ENCODE peak calls at places on chromosomes 5 and 9, in seven cellular contexts. One of them, this sample, is unnamed.

GRCh38 chr9:107755267-107755666 is 265.7 kb upstream of the KLF4 start:
- DNase-seq in HepG2: no peak
- DNase-seq in H9: no peak
- DNase-seq in psoas muscle: no peak
- DNase-seq in mesothelial cell of epicardium: no peak
- DNase-seq in cardiac muscle cell: no peak
- DNase-seq in upper lobe of right lung: no peak
- DNase-seq in this sample: no peak

GRCh38 chr5:32225445-32225844 is 51.3 kb upstream of the GOLPH3 start:
- DNase-seq in HepG2: peak; percentile 38
- DNase-seq in H9: no peak
- DNase-seq in psoas muscle: no peak
- DNase-seq in mesothelial cell of epicardium: no peak
- DNase-seq in cardiac muscle cell: no peak
- DNase-seq in upper lobe of right lung: no peak
- DNase-seq in this sample: no peak

GRCh38 chr5:131720714-131721113 is 76.1 kb downstream of the FNIP1 start:
- DNase-seq in HepG2: no peak
- DNase-seq in H9: no peak
- DNase-seq in psoas muscle: no peak
- DNase-seq in mesothelial cell of epicardium: no peak
- DNase-seq in cardiac muscle cell: no peak
- DNase-seq in upper lobe of right lung: no peak
- DNase-seq in this sample: no peak

GRCh38 chr9:16344343-16344742 is 526.1 kb downstream of the BNC2 start:
- DNase-seq in HepG2: no peak
- DNase-seq in H9: no peak
- DNase-seq in psoas muscle: no peak
- DNase-seq in mesothelial cell of epicardium: no peak
- DNase-seq in cardiac muscle cell: no peak
- DNase-seq in upper lobe of right lung: no peak
- DNase-seq in this sample: no peak

GRCh38 chr9:107447834-107448233 is 41.7 kb downstream of the KLF4 start:
- DNase-seq in HepG2: no peak
- DNase-seq in H9: no peak
- DNase-seq in psoas muscle: no peak
- DNase-seq in mesothelial cell of epicardium: no peak
- DNase-seq in cardiac muscle cell: no peak
- DNase-seq in upper lobe of right lung: no peak
- DNase-seq in this sample: no peak

GRCh38 chr5:36494756-36495637 is 111.4 kb upstream of the SLC1A3 start:
- DNase-seq in HepG2: no peak
- DNase-seq in H9: no peak
- DNase-seq in psoas muscle: no peak
- DNase-seq in mesothelial cell of epicardium: peak; percentile 45
- DNase-seq in cardiac muscle cell: no peak
- DNase-seq in upper lobe of right lung: no peak
- DNase-seq in this sample: no peak

GRCh38 chr5:169131944-169132343 is 169.0 kb downstream of the SLIT3 start:
- DNase-seq in HepG2: no peak
- DNase-seq in H9: no peak
- DNase-seq in psoas muscle: no peak
- DNase-seq in mesothelial cell of epicardium: no peak
- DNase-seq in cardiac muscle cell: peak; percentile 58
- DNase-seq in upper lobe of right lung: no peak
- DNase-seq in this sample: no peak

GRCh38 chr9:94908041-94908563 is 181.6 kb downstream of the AOPEP start:
- DNase-seq in HepG2: no peak
- DNase-seq in H9: no peak
- DNase-seq in psoas muscle: no peak
- DNase-seq in mesothelial cell of epicardium: no peak
- DNase-seq in cardiac muscle cell: no peak
- DNase-seq in upper lobe of right lung: no peak
- DNase-seq in this sample: no peak

GRCh38 chr5:80346055-80346454 is 26.3 kb downstream of the SPZ1 start:
- DNase-seq in HepG2: peak; percentile 44
- DNase-seq in H9: peak; percentile 63
- DNase-seq in psoas muscle: no peak
- DNase-seq in mesothelial cell of epicardium: no peak
- DNase-seq in cardiac muscle cell: peak; percentile 34
- DNase-seq in upper lobe of right lung: no peak
- DNase-seq in this sample: no peak
- TF ChIP-seq CTCF in HepG2: peak; percentile 70
- TF ChIP-seq CTCF in H9: peak; percentile 71
- TF ChIP-seq CTCF in psoas muscle: peak; percentile 6
- TF ChIP-seq CTCF in mesothelial cell of epicardium: no peak
- TF ChIP-seq CTCF in cardiac muscle cell: peak; percentile 35
- TF ChIP-seq CTCF in upper lobe of right lung: peak; percentile 31
- TF ChIP-seq CTCF in this sample: no peak

GRCh38 chr5:16406023-16406422 is 59.6 kb downstream of the ZNF622 start:
- DNase-seq in HepG2: no peak
- DNase-seq in H9: no peak
- DNase-seq in psoas muscle: no peak
- DNase-seq in mesothelial cell of epicardium: no peak
- DNase-seq in cardiac muscle cell: no peak
- DNase-seq in upper lobe of right lung: no peak
- DNase-seq in this sample: no peak
- TF ChIP-seq CTCF in HepG2: no peak
- TF ChIP-seq CTCF in H9: no peak
- TF ChIP-seq CTCF in psoas muscle: no peak
- TF ChIP-seq CTCF in mesothelial cell of epicardium: no peak
- TF ChIP-seq CTCF in cardiac muscle cell: no peak
- TF ChIP-seq CTCF in upper lobe of right lung: no peak
- TF ChIP-seq CTCF in this sample: no peak

GRCh38 chr5:45225571-45226031 is 416.9 kb downstream of the MRPS30 start:
- DNase-seq in HepG2: no peak
- DNase-seq in H9: peak; percentile 47
- DNase-seq in psoas muscle: no peak
- DNase-seq in mesothelial cell of epicardium: no peak
- DNase-seq in cardiac muscle cell: no peak
- DNase-seq in upper lobe of right lung: no peak
- DNase-seq in this sample: no peak
- TF ChIP-seq CTCF in HepG2: no peak
- TF ChIP-seq CTCF in H9: peak; percentile 31
- TF ChIP-seq CTCF in psoas muscle: no peak
- TF ChIP-seq CTCF in mesothelial cell of epicardium: no peak
- TF ChIP-seq CTCF in cardiac muscle cell: no peak
- TF ChIP-seq CTCF in upper lobe of right lung: no peak
- TF ChIP-seq CTCF in this sample: peak; percentile 29

DNA sequence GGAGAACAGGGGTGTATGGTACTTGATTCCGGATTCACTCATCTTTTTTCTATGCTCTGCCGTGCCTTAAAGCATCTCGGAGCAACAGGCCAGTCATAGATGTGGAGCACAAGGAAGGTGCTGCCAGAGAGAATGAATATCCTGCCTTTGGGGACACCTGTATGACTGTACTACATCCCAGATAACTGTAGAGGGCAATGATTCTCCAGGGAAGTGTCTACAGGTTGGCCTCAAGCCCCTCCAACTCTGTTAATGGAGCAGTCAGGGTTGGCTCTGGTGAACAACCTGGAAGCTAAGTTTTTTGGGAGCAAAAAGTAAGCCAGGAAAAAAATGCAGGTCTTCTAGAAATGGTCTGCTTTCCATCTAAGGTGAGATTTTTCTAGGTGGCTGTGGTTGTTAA is 71.0 kb downstream of the NREP start:
- DNase-seq in HepG2: peak; percentile 63
- DNase-seq in H9: peak; percentile 44
- DNase-seq in psoas muscle: no peak
- DNase-seq in mesothelial cell of epicardium: no peak
- DNase-seq in cardiac muscle cell: no peak
- DNase-seq in upper lobe of right lung: no peak
- DNase-seq in this sample: no peak
- TF ChIP-seq CTCF in HepG2: peak; percentile 82
- TF ChIP-seq CTCF in H9: peak; percentile 66
- TF ChIP-seq CTCF in psoas muscle: peak; percentile 16
- TF ChIP-seq CTCF in mesothelial cell of epicardium: no peak
- TF ChIP-seq CTCF in cardiac muscle cell: no peak
- TF ChIP-seq CTCF in upper lobe of right lung: no peak
- TF ChIP-seq CTCF in this sample: no peak

GRCh38 chr9:133955821-133956411 is 36.2 kb downstream of the VAV2 start:
- DNase-seq in HepG2: no peak
- DNase-seq in H9: peak; percentile 74
- DNase-seq in psoas muscle: peak; percentile 52
- DNase-seq in mesothelial cell of epicardium: no peak
- DNase-seq in cardiac muscle cell: peak; percentile 72
- DNase-seq in upper lobe of right lung: no peak
- DNase-seq in this sample: peak; percentile 70
- TF ChIP-seq CTCF in HepG2: no peak
- TF ChIP-seq CTCF in H9: peak; percentile 20
- TF ChIP-seq CTCF in psoas muscle: no peak
- TF ChIP-seq CTCF in mesothelial cell of epicardium: no peak
- TF ChIP-seq CTCF in cardiac muscle cell: peak; percentile 31
- TF ChIP-seq CTCF in upper lobe of right lung: no peak
- TF ChIP-seq CTCF in this sample: no peak

GRCh38 chr9:86262436-86262835 is 3.0 kb upstream of the C9orf153 start:
- DNase-seq in HepG2: no peak
- DNase-seq in H9: no peak
- DNase-seq in psoas muscle: no peak
- DNase-seq in mesothelial cell of epicardium: no peak
- DNase-seq in cardiac muscle cell: no peak
- DNase-seq in upper lobe of right lung: no peak
- DNase-seq in this sample: no peak
- TF ChIP-seq CTCF in HepG2: no peak
- TF ChIP-seq CTCF in H9: no peak
- TF ChIP-seq CTCF in psoas muscle: no peak
- TF ChIP-seq CTCF in mesothelial cell of epicardium: no peak
- TF ChIP-seq CTCF in cardiac muscle cell: no peak
- TF ChIP-seq CTCF in upper lobe of right lung: no peak
- TF ChIP-seq CTCF in this sample: no peak

GRCh38 chr5:123350744-123351143 is 72.5 kb downstream of the CEP120 start:
- DNase-seq in HepG2: no peak
- DNase-seq in H9: no peak
- DNase-seq in psoas muscle: no peak
- DNase-seq in mesothelial cell of epicardium: no peak
- DNase-seq in cardiac muscle cell: no peak
- DNase-seq in upper lobe of right lung: no peak
- DNase-seq in this sample: no peak

GRCh38 chr5:123340928-123341327 is 82.3 kb downstream of the CEP120 start:
- DNase-seq in HepG2: no peak
- DNase-seq in H9: no peak
- DNase-seq in psoas muscle: no peak
- DNase-seq in mesothelial cell of epicardium: no peak
- DNase-seq in cardiac muscle cell: no peak
- DNase-seq in upper lobe of right lung: no peak
- DNase-seq in this sample: no peak

DNA sequence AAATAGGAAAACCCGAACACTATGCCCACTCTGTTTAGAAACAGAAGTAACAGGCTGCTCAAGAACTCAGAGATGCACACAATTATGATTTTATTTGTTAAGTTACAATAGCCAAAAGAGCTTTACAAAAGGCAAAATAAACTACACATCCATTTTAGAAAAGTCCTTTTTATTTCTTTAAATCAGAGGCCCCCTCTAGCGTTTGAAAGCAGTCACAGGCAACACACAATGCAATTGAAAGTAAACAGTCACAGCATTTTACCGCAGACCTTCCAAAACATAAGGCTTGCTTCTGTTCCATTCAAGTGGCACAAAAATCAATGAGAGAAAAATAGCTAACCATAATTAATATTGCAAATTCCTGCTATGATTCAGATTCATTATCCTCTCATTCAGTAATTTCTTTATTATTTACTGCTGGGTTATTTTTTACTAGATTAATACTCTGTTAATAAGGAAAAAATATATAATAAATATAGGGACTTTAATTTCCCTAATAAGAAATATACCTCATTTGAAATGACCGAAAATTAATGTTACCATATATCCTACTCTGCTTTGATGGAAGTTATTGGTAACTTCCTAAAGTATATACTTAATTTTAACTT is 78.3 kb downstream of the CEP120 start:
- DNase-seq in HepG2: peak; percentile 15
- DNase-seq in H9: no peak
- DNase-seq in psoas muscle: no peak
- DNase-seq in mesothelial cell of epicardium: no peak
- DNase-seq in cardiac muscle cell: peak; percentile 57
- DNase-seq in upper lobe of right lung: no peak
- DNase-seq in this sample: no peak
- TF ChIP-seq CTCF in HepG2: peak; percentile 57
- TF ChIP-seq CTCF in H9: peak; percentile 77
- TF ChIP-seq CTCF in psoas muscle: peak; percentile 46
- TF ChIP-seq CTCF in mesothelial cell of epicardium: peak; percentile 62
- TF ChIP-seq CTCF in cardiac muscle cell: peak; percentile 84
- TF ChIP-seq CTCF in upper lobe of right lung: peak; percentile 63
- TF ChIP-seq CTCF in this sample: peak; percentile 69

GRCh38 chr9:33638516-33638915 is 114.5 kb downstream of the ANKRD18B start:
- DNase-seq in HepG2: no peak
- DNase-seq in H9: no peak
- DNase-seq in psoas muscle: no peak
- DNase-seq in mesothelial cell of epicardium: no peak
- DNase-seq in cardiac muscle cell: no peak
- DNase-seq in upper lobe of right lung: no peak
- DNase-seq in this sample: no peak
- TF ChIP-seq CTCF in HepG2: no peak
- TF ChIP-seq CTCF in H9: no peak
- TF ChIP-seq CTCF in psoas muscle: no peak
- TF ChIP-seq CTCF in mesothelial cell of epicardium: no peak
- TF ChIP-seq CTCF in cardiac muscle cell: no peak
- TF ChIP-seq CTCF in upper lobe of right lung: no peak
- TF ChIP-seq CTCF in this sample: no peak

DNA sequence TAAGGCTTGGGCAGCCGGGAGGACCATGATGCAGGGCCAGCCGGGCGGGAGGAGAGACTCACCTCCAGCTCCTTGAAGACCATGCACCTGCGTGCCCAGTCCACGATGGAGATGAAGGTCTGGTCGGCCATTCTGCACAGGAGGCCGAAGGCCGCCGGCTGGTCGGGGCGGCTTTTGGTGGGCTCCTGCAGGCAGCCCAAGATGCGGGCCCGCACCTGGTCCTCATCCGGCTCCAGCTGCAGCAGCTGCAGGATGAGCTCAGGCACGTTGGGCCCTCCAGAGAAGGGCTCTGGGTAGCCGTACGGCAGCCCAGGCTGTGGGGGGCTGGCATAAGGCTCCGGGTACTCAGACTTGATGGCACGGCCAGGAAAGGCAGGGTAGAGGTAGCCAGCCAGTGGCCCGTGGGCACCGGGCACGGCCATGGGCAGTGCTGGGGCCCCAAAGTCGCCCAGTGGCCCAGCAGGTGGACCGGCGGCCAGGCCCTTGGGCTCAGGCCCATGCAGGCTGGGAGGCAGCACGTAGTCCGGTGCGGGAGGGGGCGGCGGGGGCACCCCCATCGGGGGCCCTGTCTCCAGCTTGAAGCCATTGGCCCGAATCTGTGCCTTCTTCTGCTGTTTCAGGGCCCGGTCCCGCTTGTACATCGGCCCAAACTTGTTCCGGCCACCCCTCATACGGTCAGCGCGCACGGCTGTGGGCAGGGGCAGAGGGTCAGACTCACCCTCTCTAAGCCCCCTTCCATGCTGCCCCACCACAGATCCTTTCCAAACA is 7.0 kb downstream of the NR5A1 start:
- DNase-seq in HepG2: no peak
- DNase-seq in H9: no peak
- DNase-seq in psoas muscle: peak; percentile 28
- DNase-seq in mesothelial cell of epicardium: no peak
- DNase-seq in cardiac muscle cell: no peak
- DNase-seq in upper lobe of right lung: no peak
- DNase-seq in this sample: peak; percentile 12
- TF ChIP-seq CTCF in HepG2: no peak
- TF ChIP-seq CTCF in H9: no peak
- TF ChIP-seq CTCF in psoas muscle: no peak
- TF ChIP-seq CTCF in mesothelial cell of epicardium: no peak
- TF ChIP-seq CTCF in cardiac muscle cell: no peak
- TF ChIP-seq CTCF in upper lobe of right lung: no peak
- TF ChIP-seq CTCF in this sample: no peak

GRCh38 chr5:109688999-109689739 is 558 bp upstream of the MAN2A1 start:
- DNase-seq in HepG2: peak; percentile 89
- DNase-seq in H9: peak; percentile 92
- DNase-seq in psoas muscle: peak; percentile 93
- DNase-seq in mesothelial cell of epicardium: peak; percentile 66
- DNase-seq in cardiac muscle cell: peak; percentile 94
- DNase-seq in upper lobe of right lung: peak; percentile 95
- DNase-seq in this sample: peak; percentile 85
- TF ChIP-seq CTCF in HepG2: no peak
- TF ChIP-seq CTCF in H9: no peak
- TF ChIP-seq CTCF in psoas muscle: peak; percentile 11
- TF ChIP-seq CTCF in mesothelial cell of epicardium: no peak
- TF ChIP-seq CTCF in cardiac muscle cell: peak; percentile 3
- TF ChIP-seq CTCF in upper lobe of right lung: peak; percentile 4
- TF ChIP-seq CTCF in this sample: no peak